ENCODE peak calls at places on chromosomes 6 and 20, in eight cellular contexts. A is spleen, C is GM23338, M is upper lobe of left lung, I is SK-N-MC, T is HL-60, X is prostate gland, O is HepG2. L is an unnamed sample.

GRCh38 chr6:79431469-79431868 is 105.8 kb downstream of the LCA5 start:
- DNase-seq in A (no peak), C (peak; percentile 68), M (no peak), I (no peak), T (no peak), X (peak; percentile 17), O (peak; percentile 21), L (no peak)

GRCh38 chr6:53109612-53110011 is 39.0 kb downstream of the GCM1 start:
- DNase-seq in A (no peak), C (no peak), M (no peak), I (no peak), T (no peak), X (no peak), O (no peak), L (no peak)

GRCh38 chr6:44149369-44150012 is 9.1 kb upstream of the CAPN11 start:
- DNase-seq in A (no peak), C (no peak), M (no peak), I (no peak), T (no peak), X (no peak), O (no peak), L (no peak)

GRCh38 chr6:122736606-122737005 is 42.9 kb upstream of the FABP7 start:
- DNase-seq in A (no peak), C (no peak), M (no peak), I (no peak), T (no peak), X (no peak), O (no peak), L (no peak)

GRCh38 chr20:9119776-9120175 is 50.9 kb downstream of the PLCB4 start:
- DNase-seq in A (no peak), C (no peak), M (no peak), I (no peak), T (no peak), X (peak; percentile 39), O (no peak), L (no peak)

GRCh38 chr20:9609892-9610502 is 95.6 kb downstream of the LAMP5 start:
- DNase-seq in A (no peak), C (peak; percentile 92), M (no peak), I (peak; percentile 57), T (peak; percentile 56), X (peak; percentile 51), O (peak; percentile 65), L (no peak)

GRCh38 chr6:132236281-132236680 is 165.0 kb downstream of the MOXD1 start:
- DNase-seq in A (no peak), C (no peak), M (no peak), I (no peak), T (no peak), X (no peak), O (no peak), L (no peak)

GRCh38 chr6:68087399-68088133 is 547.5 kb upstream of the ADGRB3 start:
- DNase-seq in A (no peak), C (no peak), M (no peak), I (no peak), T (no peak), X (no peak), O (no peak), L (no peak)

GRCh38 chr6:33757113-33757512 is 10.4 kb upstream of the IP6K3 start:
- DNase-seq in A (no peak), C (no peak), M (no peak), I (no peak), T (no peak), X (no peak), O (no peak), L (no peak)

GRCh38 chr6:158103228-158103627 is 64.8 kb downstream of the SERAC1 start:
- DNase-seq in A (no peak), C (no peak), M (no peak), I (no peak), T (no peak), X (no peak), O (no peak), L (no peak)

GRCh38 chr6:112883095-112883494 is 536.0 kb downstream of the RFPL4B start:
- DNase-seq in A (no peak), C (no peak), M (no peak), I (no peak), T (no peak), X (no peak), O (no peak), L (no peak)

GRCh38 chr6:121630716-121631115 is 195.3 kb downstream of the GJA1 start:
- DNase-seq in A (no peak), C (no peak), M (no peak), I (no peak), T (no peak), X (no peak), O (no peak), L (no peak)

GRCh38 chr6:138086573-138087196 is 20.5 kb downstream of the PERP start:
- DNase-seq in A (no peak), C (peak; percentile 72), M (no peak), I (no peak), T (no peak), X (peak; percentile 22), O (peak; percentile 95), L (no peak)

GRCh38 chr20:6700563-6701328 is 66.7 kb upstream of the BMP2 start:
- DNase-seq in A (peak; percentile 83), C (no peak), M (no peak), I (no peak), T (peak; percentile 17), X (no peak), O (no peak), L (no peak)

GRCh38 chr6:17987576-17988421 is at the start of gene KIF13A:
- DNase-seq in A (peak; percentile 93), C (peak; percentile 68), M (peak; percentile 94), I (no peak), T (no peak), X (peak; percentile 59), O (peak; percentile 54), L (peak; percentile 64)

GRCh38 chr6:17984822-17985660 is 2.4 kb downstream of the KIF13A start:
- DNase-seq in A (no peak), C (no peak), M (no peak), I (no peak), T (no peak), X (no peak), O (no peak), L (no peak)

GRCh38 chr6:17986656-17987575 is 519 bp downstream of the KIF13A start:
- DNase-seq in A (peak; percentile 92), C (peak; percentile 84), M (peak; percentile 91), I (no peak), T (no peak), X (peak; percentile 64), O (peak; percentile 81), L (peak; percentile 34)

GRCh38 chr6:17985934-17986655 is 1.3 kb downstream of the KIF13A start:
- DNase-seq in A (no peak), C (no peak), M (no peak), I (no peak), T (no peak), X (no peak), O (no peak), L (no peak)

DNA sequence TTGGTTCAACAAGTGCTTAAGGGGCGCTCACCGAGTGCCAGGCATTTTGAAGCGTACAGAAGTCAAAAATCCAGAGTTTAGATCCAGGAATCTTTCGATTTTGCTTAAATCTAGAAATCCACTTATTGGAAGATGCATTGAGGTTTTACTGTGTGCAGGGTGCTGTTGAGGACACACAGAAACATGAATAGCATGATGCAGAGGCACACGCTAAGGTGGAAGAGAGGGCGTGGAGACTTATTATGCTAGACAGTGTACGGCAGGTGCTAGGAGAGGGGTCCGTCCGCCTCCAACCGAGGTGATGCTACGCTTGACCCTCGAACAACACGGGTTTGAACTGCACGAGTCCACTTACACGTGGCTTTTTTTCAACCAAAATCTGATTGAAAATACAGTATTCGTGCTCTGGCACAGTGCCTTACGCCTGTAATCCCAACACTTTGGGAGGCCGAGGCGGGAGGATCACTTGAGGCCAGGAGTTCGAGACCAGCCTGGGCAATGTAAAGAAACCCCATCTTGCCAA is 1.0 kb upstream of the KIF13A start:
- DNase-seq in A (no peak), C (no peak), M (no peak), I (no peak), T (no peak), X (peak; percentile 14), O (peak; percentile 16), L (no peak)
- TF ChIP-seq POLR2AphosphoS5 in A (no peak), C (no peak), M (no peak), I (no peak), T (no peak), X (peak; percentile 7), O (no peak), L (no peak)

GRCh38 chr20:19568128-19568527 is 189.9 kb upstream of the RIN2 start:
- DNase-seq in A (no peak), C (no peak), M (no peak), I (no peak), T (no peak), X (no peak), O (no peak), L (no peak)
- TF ChIP-seq POLR2AphosphoS5 in A (no peak), C (no peak), M (no peak), I (no peak), T (no peak), X (no peak), O (no peak), L (no peak)

GRCh38 chr6:56865081-56865875 is 89.6 kb upstream of the BEND6 start:
- DNase-seq in A (no peak), C (no peak), M (no peak), I (no peak), T (no peak), X (no peak), O (no peak), L (no peak)

GRCh38 chr6:56864171-56864616 is 90.7 kb upstream of the BEND6 start:
- DNase-seq in A (no peak), C (no peak), M (no peak), I (no peak), T (no peak), X (no peak), O (no peak), L (no peak)

GRCh38 chr6:56868687-56869086 is 86.2 kb upstream of the BEND6 start:
- DNase-seq in A (no peak), C (no peak), M (no peak), I (no peak), T (no peak), X (no peak), O (peak; percentile 68), L (no peak)

GRCh38 chr6:56869346-56869745 is 85.6 kb upstream of the BEND6 start:
- DNase-seq in A (no peak), C (no peak), M (no peak), I (no peak), T (no peak), X (no peak), O (no peak), L (no peak)

DNA sequence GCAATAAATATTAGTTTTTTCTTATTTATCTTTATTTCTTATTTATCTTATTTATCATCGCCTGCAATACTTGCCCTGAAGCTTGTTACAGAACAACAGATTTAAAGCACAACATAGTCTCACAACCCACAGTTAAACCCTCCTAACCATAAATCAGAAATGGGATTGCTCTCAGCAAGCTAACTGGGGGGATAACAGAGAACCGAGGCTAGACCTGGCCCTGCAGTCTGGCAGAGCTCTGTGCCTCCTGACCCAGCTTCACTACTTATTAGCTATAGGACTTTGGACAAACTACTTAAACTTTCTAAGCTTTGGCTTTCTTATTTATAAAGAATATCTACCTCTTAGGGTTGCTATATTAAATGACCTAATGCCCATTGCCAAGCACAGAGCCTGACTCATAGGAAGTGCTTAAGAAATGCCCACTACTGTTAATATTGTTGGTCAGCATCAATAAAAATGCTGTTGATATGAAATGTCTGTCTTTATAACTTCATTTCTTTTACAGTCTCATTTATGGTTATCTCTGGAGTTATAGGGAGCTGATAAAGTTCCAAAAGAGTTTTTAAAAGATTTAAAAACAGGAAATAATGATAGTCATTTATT is 87.9 kb upstream of the BEND6 start:
- DNase-seq in A (no peak), C (no peak), M (no peak), I (no peak), T (no peak), X (no peak), O (no peak), L (no peak)
- TF ChIP-seq POLR2AphosphoS5 in A (no peak), C (no peak), M (no peak), I (no peak), T (no peak), X (no peak), O (no peak), L (no peak)

GRCh38 chr20:4924032-4924431 is 77.3 kb downstream of the SLC23A2 start:
- DNase-seq in A (no peak), C (no peak), M (no peak), I (no peak), T (no peak), X (no peak), O (no peak), L (no peak)
- TF ChIP-seq POLR2AphosphoS5 in A (no peak), C (no peak), M (no peak), I (no peak), T (no peak), X (no peak), O (no peak), L (no peak)